ENCODE peak calls at places on chromosomes 4 and X, in ten cellular contexts. M, T, D, V, O, A, N, U, L and Q are unnamed samples.

GRCh38 chr4:14985161-14985560 is 17.1 kb upstream of the CPEB2 start:
- DNase-seq in T (no peak), L (no peak), A (no peak), V (no peak), M (no peak), N (no peak), D (no peak), U (no peak), O (no peak), Q (no peak)

GRCh38 chr4:47538516-47538915 is 53.4 kb downstream of the ATP10D start:
- DNase-seq in N (no peak), U (no peak), D (no peak), M (peak), L (no peak), O (no peak), T (no peak), V (no peak), A (no peak), Q (no peak)

GRCh38 chr4:15368906-15369305 is 58.9 kb upstream of the C1QTNF7 start:
- DNase-seq in A (no peak), D (no peak), M (peak), O (no peak), N (peak), U (no peak), T (no peak), V (no peak), L (peak), Q (no peak)

GRCh38 chrX:23749576-23749975 is 6.5 kb upstream of the ACOT9 start:
- DNase-seq in D (no peak), T (no peak), N (no peak), O (no peak), M (no peak), U (no peak), V (no peak), L (peak), A (no peak), Q (no peak)

GRCh38 chrX:66676990-66677389 is 38.1 kb upstream of the EDA2R start:
- DNase-seq in V (no peak), M (peak), D (no peak), N (peak), L (no peak), U (no peak), O (no peak), A (no peak), T (no peak), Q (no peak)

GRCh38 chr4:123967360-123967759 is 570.8 kb downstream of the SPRY1 start:
- DNase-seq in U (no peak), T (no peak), M (no peak), D (no peak), V (no peak), O (no peak), N (no peak), A (no peak), L (no peak), Q (no peak)

GRCh38 chrX:116749943-116750342 is 287.2 kb upstream of the CT83 start:
- DNase-seq in D (no peak), M (no peak), V (peak), U (no peak), O (no peak), A (no peak), N (peak), T (no peak), L (peak), Q (no peak)

GRCh38 chrX:116436358-116436816 is at the start of gene SLC6A14:
- DNase-seq in A (no peak), N (peak), T (no peak), D (peak), M (no peak), O (no peak), L (no peak), U (no peak), V (no peak), Q (no peak)

GRCh38 chrX:69493193-69493592 is 10.9 kb upstream of the NALF2 start:
- DNase-seq in A (no peak), O (peak), V (no peak), D (peak), L (peak), M (no peak), T (no peak), N (peak), U (no peak), Q (peak)

GRCh38 chrX:68830486-68831404 is 1.9 kb downstream of the EFNB1 start:
- DNase-seq in V (peak), D (no peak), U (no peak), A (no peak), N (peak), T (no peak), O (no peak), M (no peak), L (no peak), Q (no peak)

GRCh38 chr4:8708401-8709021 is 115.9 kb downstream of the CPZ start:
- DNase-seq in T (peak), O (no peak), L (no peak), V (no peak), N (no peak), A (no peak), M (no peak), U (no peak), D (no peak), Q (peak)

GRCh38 chr4:47263721-47264120 is 199.8 kb downstream of the COMMD8 start:
- DNase-seq in N (no peak), U (no peak), T (no peak), L (no peak), A (no peak), O (no peak), D (no peak), M (no peak), V (no peak), Q (no peak)

GRCh38 chr4:32000846-32001488 is 1280.8 kb downstream of the PCDH7 start:
- DNase-seq in N (no peak), U (no peak), M (no peak), T (no peak), L (no peak), D (no peak), V (no peak), O (no peak), A (no peak), Q (no peak)

GRCh38 chrX:106718709-106719108 is 7.8 kb upstream of the RNF128 start:
- DNase-seq in U (no peak), D (peak), O (no peak), T (no peak), A (no peak), L (no peak), V (no peak), N (no peak), M (no peak), Q (no peak)

GRCh38 chr4:84568496-84568895 is 14.4 kb upstream of the CDS1 start:
- DNase-seq in T (no peak), U (no peak), V (no peak), N (no peak), A (no peak), O (no peak), L (no peak), M (no peak), D (no peak), Q (no peak)

GRCh38 chr4:76723373-76723772 is 174.6 kb downstream of the SOWAHB start:
- DNase-seq in O (no peak), A (no peak), V (no peak), M (peak), U (no peak), D (no peak), L (peak), N (peak), T (no peak), Q (no peak)

GRCh38 chr4:950136-951020 is 18.1 kb downstream of the TMEM175 start:
- DNase-seq in M (no peak), U (no peak), D (no peak), A (no peak), V (no peak), L (no peak), O (no peak), T (no peak), N (no peak), Q (no peak)

GRCh38 chrX:112877771-112878173 is 37.1 kb upstream of the AMOT start:
- DNase-seq in U (no peak), A (no peak), N (no peak), T (no peak), O (no peak), M (no peak), D (no peak), L (no peak), V (no peak), Q (no peak)

GRCh38 chrX:134364711-134365110 is 95.3 kb upstream of the HPRT1 start:
- DNase-seq in M (peak), L (peak), U (no peak), T (no peak), O (no peak), N (no peak), D (no peak), V (no peak), A (no peak), Q (no peak)

GRCh38 chr4:133150643-133151300 is 1.7 kb downstream of the PCDH10 start:
- DNase-seq in V (no peak), L (peak), D (no peak), A (no peak), T (no peak), U (no peak), O (no peak), N (no peak), M (no peak), Q (no peak)

GRCh38 chr4:40200881-40201797 is 4.3 kb downstream of the RHOH start:
- DNase-seq in A (no peak), U (no peak), N (no peak), L (peak), T (no peak), M (peak), D (no peak), O (no peak), V (no peak), Q (no peak)

GRCh38 chr4:163148466-163149336 is 18.0 kb downstream of the NAF1 start:
- DNase-seq in L (no peak), M (peak), A (no peak), O (no peak), N (no peak), U (no peak), D (no peak), V (no peak), T (no peak), Q (no peak)

GRCh38 chr4:159871141-159871540 is 768.3 kb downstream of the RAPGEF2 start:
- DNase-seq in M (no peak), T (no peak), U (no peak), V (no peak), N (no peak), D (no peak), O (no peak), A (no peak), L (peak), Q (no peak)

GRCh38 chr4:24179201-24179840 is 289.5 kb upstream of the PPARGC1A start:
- DNase-seq in V (no peak), M (no peak), D (no peak), T (no peak), N (no peak), A (no peak), O (no peak), U (no peak), L (no peak), Q (no peak)